ENCODE peak calls at places on chromosomes 5 and 9, in five cellular contexts. One of them, this sample, is unnamed.
A peak's percentile ranks its signal among the peaks of the same experiment; 100 is the strongest.

GRCh38 chr5:1110260-1110929 is 1.5 kb downstream of the SLC12A7 start:
- DNase-seq in iris pigment epithelial cell: no peak
- DNase-seq in left ventricle myocardium inferior: no peak
- DNase-seq in ureter: no peak
- DNase-seq in EL: no peak
- DNase-seq in this sample: no peak

GRCh38 chr9:85243921-85244320 is 497.8 kb downstream of the AGTPBP1 start:
- DNase-seq in iris pigment epithelial cell: no peak
- DNase-seq in EL: no peak
- DNase-seq in ureter: no peak
- DNase-seq in left ventricle myocardium inferior: no peak
- DNase-seq in this sample: no peak

GRCh38 chr9:135521608-135522095 is 412 bp downstream of the LCN1 start:
- DNase-seq in iris pigment epithelial cell: no peak
- DNase-seq in EL: no peak
- DNase-seq in ureter: peak; percentile 12
- DNase-seq in left ventricle myocardium inferior: no peak
- DNase-seq in this sample: no peak

GRCh38 chr9:22030101-22030598 is 21.0 kb upstream of the CDKN2B start:
- DNase-seq in iris pigment epithelial cell: peak; percentile 77
- DNase-seq in left ventricle myocardium inferior: no peak
- DNase-seq in EL: peak; percentile 82
- DNase-seq in ureter: no peak
- DNase-seq in this sample: peak; percentile 73

GRCh38 chr5:135339189-135339588 is 59.8 kb downstream of the MACROH2A1 start:
- DNase-seq in EL: no peak
- DNase-seq in ureter: no peak
- DNase-seq in iris pigment epithelial cell: no peak
- DNase-seq in left ventricle myocardium inferior: no peak
- DNase-seq in this sample: no peak

GRCh38 chr9:97046228-97046627 is 7.3 kb upstream of the CTSV start:
- DNase-seq in EL: peak; percentile 13
- DNase-seq in iris pigment epithelial cell: peak; percentile 17
- DNase-seq in left ventricle myocardium inferior: no peak
- DNase-seq in ureter: peak; percentile 72
- DNase-seq in this sample: peak; percentile 7

GRCh38 chr9:109248133-109248581 is 72.7 kb downstream of the EPB41L4B start:
- DNase-seq in iris pigment epithelial cell: peak; percentile 25
- DNase-seq in left ventricle myocardium inferior: no peak
- DNase-seq in EL: peak; percentile 56
- DNase-seq in ureter: no peak
- DNase-seq in this sample: no peak

GRCh38 chr5:54561646-54562045 is 44.1 kb downstream of the SNX18 start:
- DNase-seq in iris pigment epithelial cell: no peak
- DNase-seq in ureter: no peak
- DNase-seq in left ventricle myocardium inferior: no peak
- DNase-seq in EL: no peak
- DNase-seq in this sample: no peak

GRCh38 chr9:121619989-121620673 is 31.3 kb upstream of the DAB2IP start:
- DNase-seq in iris pigment epithelial cell: no peak
- DNase-seq in left ventricle myocardium inferior: peak; percentile 56
- DNase-seq in ureter: no peak
- DNase-seq in EL: no peak
- DNase-seq in this sample: no peak

GRCh38 chr5:149143470-149143869 is 2.2 kb downstream of the ABLIM3 start:
- DNase-seq in EL: peak; percentile 75
- DNase-seq in ureter: no peak
- DNase-seq in left ventricle myocardium inferior: no peak
- DNase-seq in iris pigment epithelial cell: peak; percentile 83
- DNase-seq in this sample: peak; percentile 49

GRCh38 chr9:137371521-137371941 is 51.4 kb downstream of the EXD3 start:
- DNase-seq in iris pigment epithelial cell: no peak
- DNase-seq in left ventricle myocardium inferior: no peak
- DNase-seq in ureter: no peak
- DNase-seq in EL: no peak
- DNase-seq in this sample: no peak

This sample was measured in astrocyte of the spinal cord.